ENCODE peak calls at places on chromosomes 4 and X, in seven cellular contexts. G is cardiac muscle cell; W is SJCRH30; P is spleen; U is body of pancreas; F is lung; I is CD8-positive, alpha-beta T cell. V is an unnamed sample.

GRCh38 chr4:168151313-168151712 is 59.0 kb downstream of the ANXA10 start:
- DNase-seq in G (no peak), W (no peak), P (no peak), U (no peak), F (no peak), I (no peak), V (no peak)

GRCh38 chrX:9352683-9353430 is 112.0 kb upstream of the TBL1X start:
- DNase-seq in G (peak; percentile 80), W (no peak), P (peak; percentile 80), U (no peak), F (peak; percentile 51), I (no peak), V (no peak)

GRCh38 chr4:154779362-154779947 is 1.6 kb upstream of the RBM46 start:
- DNase-seq in G (peak; percentile 57), W (peak; percentile 2), P (no peak), U (no peak), F (no peak), I (no peak), V (no peak)

GRCh38 chr4:8378776-8379175 is 61.7 kb downstream of the ACOX3 start:
- DNase-seq in G (no peak), W (no peak), P (no peak), U (no peak), F (no peak), I (no peak), V (no peak)

GRCh38 chr4:114785570-114785969 is 187.0 kb downstream of the UGT8 start:
- DNase-seq in G (no peak), W (no peak), P (no peak), U (no peak), F (no peak), I (no peak), V (no peak)

GRCh38 chr4:68655764-68656444 is 14.5 kb downstream of the UGT2B15 start:
- DNase-seq in G (no peak), W (no peak), P (no peak), U (no peak), F (no peak), I (no peak), V (peak; percentile 48)

GRCh38 chr4:91092398-91092955 is 965.3 kb downstream of the CCSER1 start:
- DNase-seq in G (no peak), W (peak; percentile 38), P (no peak), U (no peak), F (no peak), I (no peak), V (no peak)

GRCh38 chrX:72120798-72121197 is 10.9 kb downstream of the RTL5 start:
- DNase-seq in G (no peak), W (peak; percentile 20), P (no peak), U (no peak), F (no peak), I (no peak), V (no peak)

DNA sequence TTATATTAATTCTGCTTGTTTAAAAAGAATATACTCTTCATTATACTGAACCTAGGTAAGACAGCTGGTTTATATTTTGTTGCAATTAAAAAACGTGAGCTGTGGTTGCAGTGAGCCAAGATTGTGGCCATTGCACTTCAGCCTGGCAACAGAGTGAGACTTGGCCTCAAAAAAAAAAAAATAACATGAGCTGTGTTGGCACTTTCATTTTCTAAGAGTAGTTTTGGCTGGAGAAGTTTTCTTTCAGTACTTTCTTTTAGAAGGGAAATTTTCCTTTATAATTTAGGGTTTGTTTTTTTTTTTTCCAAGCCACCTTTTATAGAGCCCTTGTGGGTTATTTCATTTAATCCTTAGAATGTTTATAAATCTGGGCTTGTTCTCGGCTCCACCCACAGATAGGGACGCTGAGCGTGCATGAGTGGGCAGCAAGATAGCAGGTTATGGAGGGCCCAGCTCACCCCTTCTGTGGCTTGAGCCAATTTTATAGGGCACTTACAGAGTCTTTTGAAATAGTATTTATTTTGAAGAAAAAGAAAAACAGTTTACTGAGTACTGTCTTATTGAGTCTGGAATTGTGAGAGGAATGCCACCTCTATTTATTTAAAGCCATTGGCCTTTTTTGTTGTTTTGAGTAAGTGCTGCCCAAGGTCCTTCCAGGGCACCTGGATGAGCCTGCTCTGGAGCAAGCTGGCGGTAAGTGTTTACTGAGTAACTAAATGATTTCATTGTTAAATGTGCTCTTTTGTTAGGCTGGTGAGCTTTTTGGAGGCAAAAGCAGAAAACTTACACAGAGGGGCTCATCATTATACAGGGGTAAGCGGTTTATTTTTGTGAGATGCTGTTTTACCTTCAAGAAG is 60.9 kb downstream of the HTT start:
- DNase-seq in G (peak; percentile 25), W (no peak), P (no peak), U (no peak), F (no peak), I (no peak), V (no peak)
- H3K36me3 ChIP-seq in G (peaks cover 44% of the 10 kb centered on the region), W (peaks cover 55% of the 10 kb centered on the region), P (peaks cover 96% of the 10 kb centered on the region), U (peaks cover 14% of the 10 kb centered on the region), F (peaks cover 37% of the 10 kb centered on the region), I (peaks cover 44% of the 10 kb centered on the region), V (no peaks in the 10 kb centered on the region)

GRCh38 chr4:185809517-185810071 is 2.4 kb downstream of the SORBS2 start:
- DNase-seq in G (no peak), W (no peak), P (no peak), U (no peak), F (no peak), I (no peak), V (no peak)
- H3K4me3 ChIP-seq in G (peak overlapping the region; percentile 55), W (no peak overlapping the region), P (no peak overlapping the region), U (peak overlapping the region; percentile 57), F (no peak overlapping the region), I (no peak overlapping the region), V (peak overlapping the region; percentile 55)

DNA sequence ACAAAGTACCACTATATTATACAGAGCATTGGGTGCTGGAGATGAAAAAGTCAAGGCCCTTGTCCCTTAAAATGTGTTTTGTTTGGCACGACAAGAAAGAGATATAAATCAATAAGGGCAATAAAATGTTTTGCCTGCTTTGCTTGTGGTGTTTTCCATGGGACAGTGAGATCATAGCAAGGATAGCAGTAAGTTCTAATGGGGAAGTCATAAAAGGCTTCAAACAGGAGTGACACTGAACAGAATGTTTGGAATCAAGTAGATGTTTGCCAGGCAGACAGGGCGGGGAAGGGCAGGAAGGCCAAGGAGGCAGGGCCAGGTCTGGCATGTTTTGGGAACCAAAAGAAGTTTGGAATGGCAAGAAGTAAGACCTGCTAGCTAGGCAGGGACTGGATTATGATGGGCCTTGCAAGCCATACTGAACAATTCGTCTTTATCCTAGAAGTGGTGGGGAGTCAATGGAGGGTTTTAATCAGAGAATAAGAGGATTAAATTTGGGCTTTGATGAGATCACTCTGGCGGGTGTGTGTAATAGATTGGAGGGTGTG is 16.4 kb downstream of the FGF2 start:
- DNase-seq in G (no peak), W (no peak), P (no peak), U (peak; percentile 12), F (no peak), I (no peak), V (no peak)
- H3K36me3 ChIP-seq in G (no peaks in the 10 kb centered on the region), W (peaks cover 8% of the 10 kb centered on the region), P (no peaks in the 10 kb centered on the region), U (no peaks in the 10 kb centered on the region), F (no peaks in the 10 kb centered on the region), I (no peaks in the 10 kb centered on the region), V (no peaks in the 10 kb centered on the region)

GRCh38 chrX:28124416-28124815 is 143.2 kb upstream of the DCAF8L1 start:
- DNase-seq in G (no peak), W (no peak), P (no peak), U (no peak), F (no peak), I (no peak), V (no peak)

GRCh38 chrX:28127662-28128061 is 146.4 kb upstream of the DCAF8L1 start:
- DNase-seq in G (no peak), W (no peak), P (no peak), U (no peak), F (no peak), I (no peak), V (no peak)

DNA sequence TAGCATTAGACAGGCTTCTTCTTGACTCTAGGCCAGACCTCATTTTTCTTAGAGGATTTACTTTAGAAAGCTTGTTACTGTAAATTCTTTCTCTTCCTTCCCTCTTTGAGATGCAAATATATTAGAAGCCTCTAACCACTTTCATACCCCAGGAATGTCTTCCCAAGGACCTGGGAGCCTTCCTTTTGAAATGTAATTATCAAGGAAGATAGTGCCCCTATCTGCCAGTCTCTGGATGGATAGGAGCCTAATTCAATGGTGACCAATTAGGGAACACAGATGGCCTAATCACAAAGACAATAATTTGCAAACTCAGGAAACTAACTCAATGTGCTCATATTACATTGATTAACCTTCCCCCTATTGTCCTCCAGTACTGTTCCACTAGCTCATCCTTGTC is 145.6 kb upstream of the DCAF8L1 start:
- DNase-seq in G (no peak), W (no peak), P (no peak), U (no peak), F (no peak), I (no peak), V (no peak)
- H3K4me3 ChIP-seq in G (no peak overlapping the region), W (no peak overlapping the region), P (no peak overlapping the region), U (no peak overlapping the region), F (no peak overlapping the region), I (no peak overlapping the region), V (no peak overlapping the region)

DNA sequence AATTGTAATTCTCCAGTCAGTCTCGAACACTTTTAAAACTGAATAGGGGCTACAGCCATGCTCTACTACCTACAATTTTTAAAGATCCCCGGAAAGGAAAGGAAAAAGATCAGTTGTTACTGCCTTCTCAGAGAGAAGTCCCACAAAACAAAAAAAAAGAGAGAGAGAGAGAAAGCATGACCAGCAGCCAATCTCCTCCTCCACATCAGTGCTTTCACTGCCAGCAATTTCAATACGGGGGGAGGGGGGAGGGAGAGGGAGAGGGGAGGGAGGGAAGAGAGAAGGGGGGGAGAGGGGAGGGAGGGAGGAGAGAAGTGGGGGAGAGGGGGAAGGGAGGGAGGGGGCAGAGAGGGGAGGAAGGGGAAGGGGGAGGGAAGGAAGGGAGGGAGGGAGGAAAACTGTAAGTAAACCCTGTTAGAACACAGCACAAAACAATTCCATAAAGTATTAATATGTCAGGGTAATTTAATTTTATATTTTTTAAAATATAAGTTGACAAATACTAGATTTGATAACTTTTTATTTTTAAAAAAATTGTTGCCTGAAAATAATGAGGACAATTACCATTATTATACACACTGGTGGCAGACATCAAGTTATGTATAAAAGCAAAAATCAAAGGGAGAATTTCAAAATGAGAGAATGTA is 108.0 kb downstream of the LRBA start:
- DNase-seq in G (peak; percentile 46), W (no peak), P (no peak), U (no peak), F (no peak), I (no peak), V (no peak)
- H3K36me3 ChIP-seq in G (peaks cover 10% of the 10 kb centered on the region), W (no peaks in the 10 kb centered on the region), P (peaks cover 23% of the 10 kb centered on the region), U (no peaks in the 10 kb centered on the region), F (peaks cover 1% of the 10 kb centered on the region), I (no peaks in the 10 kb centered on the region), V (no peaks in the 10 kb centered on the region)

GRCh38 chrX:31445542-31445941 is 373.7 kb upstream of the FTHL17 start:
- DNase-seq in G (peak; percentile 11), W (peak; percentile 45), P (no peak), U (no peak), F (no peak), I (no peak), V (no peak)

GRCh38 chrX:31440546-31440945 is 368.7 kb upstream of the FTHL17 start:
- DNase-seq in G (no peak), W (no peak), P (no peak), U (no peak), F (no peak), I (no peak), V (no peak)

GRCh38 chrX:31449064-31449463 is 377.2 kb upstream of the FTHL17 start:
- DNase-seq in G (no peak), W (no peak), P (no peak), U (no peak), F (no peak), I (no peak), V (no peak)

GRCh38 chrX:31443654-31444053 is 371.8 kb upstream of the FTHL17 start:
- DNase-seq in G (no peak), W (no peak), P (no peak), U (no peak), F (no peak), I (no peak), V (no peak)
- H3K4me3 ChIP-seq in G (no peak overlapping the region), W (no peak overlapping the region), P (no peak overlapping the region), U (no peak overlapping the region), F (no peak overlapping the region), I (no peak overlapping the region), V (no peak overlapping the region)

GRCh38 chr4:200936-201335 is 76.6 kb downstream of the ZNF718 start:
- DNase-seq in G (no peak), W (no peak), P (no peak), U (no peak), F (no peak), I (no peak), V (no peak)
- H3K36me3 ChIP-seq in G (peaks cover 3% of the 10 kb centered on the region), W (no peaks in the 10 kb centered on the region), P (no peaks in the 10 kb centered on the region), U (no peaks in the 10 kb centered on the region), F (peaks cover 1% of the 10 kb centered on the region), I (no peaks in the 10 kb centered on the region), V (no peaks in the 10 kb centered on the region)